ENCODE peak calls at places on chromosomes 16 and 17, in eight cellular contexts. C is breast epithelium, O is lower lobe of right lung, U is brain microvascular endothelial cell, D is tibial artery, L is upper lobe of left lung, Q is neural progenitor cell, I is esophagus squamous epithelium. P is an unnamed sample.
A peak's percentile ranks its signal among the peaks of the same experiment; 100 is the strongest.

GRCh38 chr17:81057079-81057730 is 22.3 kb downstream of the BAIAP2 start:
- DNase-seq in C (peak; percentile 73), O (peak; percentile 87), U (no peak), D (no peak), L (peak; percentile 89), Q (peak; percentile 43), I (no peak), P (no peak)

GRCh38 chr17:12415031-12415430 is 250.7 kb upstream of the MYOCD start:
- DNase-seq in C (no peak), O (no peak), U (peak; percentile 88), D (no peak), L (no peak), Q (no peak), I (no peak), P (no peak)

GRCh38 chr17:49002331-49002730 is 5.1 kb downstream of the IGF2BP1 start:
- DNase-seq in C (no peak), O (no peak), U (no peak), D (no peak), L (no peak), Q (no peak), I (no peak), P (no peak)

GRCh38 chr17:40309938-40310510 is 1.0 kb downstream of the RARA start:
- DNase-seq in C (no peak), O (no peak), U (no peak), D (no peak), L (no peak), Q (no peak), I (no peak), P (no peak)

GRCh38 chr17:77107506-77108433 is 33.0 kb upstream of the SEC14L1 start:
- DNase-seq in C (no peak), O (no peak), U (peak; percentile 43), D (no peak), L (no peak), Q (no peak), I (no peak), P (no peak)

GRCh38 chr17:6546069-6546718 is 10.2 kb downstream of the PITPNM3 start:
- DNase-seq in C (no peak), O (no peak), U (peak; percentile 48), D (no peak), L (no peak), Q (no peak), I (no peak), P (no peak)

GRCh38 chr17:6480325-6480675 is 36.0 kb downstream of the PIMREG start:
- DNase-seq in C (no peak), O (no peak), U (no peak), D (no peak), L (no peak), Q (peak; percentile 37), I (no peak), P (no peak)

GRCh38 chr17:50626037-50626574 is 8.6 kb upstream of the ABCC3 start:
- DNase-seq in C (peak; percentile 71), O (peak; percentile 69), U (peak; percentile 51), D (peak; percentile 83), L (peak; percentile 67), Q (peak; percentile 92), I (no peak), P (peak; percentile 49)

GRCh38 chr17:27657620-27658019 is 26.6 kb downstream of the LGALS9 start:
- DNase-seq in C (no peak), O (no peak), U (peak; percentile 16), D (no peak), L (no peak), Q (peak; percentile 51), I (no peak), P (no peak)

GRCh38 chr17:5000237-5000639 is 2.5 kb downstream of the KIF1C start:
- DNase-seq in C (no peak), O (peak; percentile 75), U (no peak), D (peak; percentile 94), L (peak; percentile 79), Q (no peak), I (no peak), P (no peak)

GRCh38 chr17:41338961-41339485 is 11.6 kb downstream of the KRT33A start:
- DNase-seq in C (no peak), O (no peak), U (no peak), D (no peak), L (no peak), Q (no peak), I (no peak), P (peak; percentile 62)

GRCh38 chr17:12568358-12569251 is 97.1 kb upstream of the MYOCD start:
- DNase-seq in C (no peak), O (no peak), U (no peak), D (no peak), L (no peak), Q (no peak), I (no peak), P (no peak)

GRCh38 chr16:79213214-79213613 is 387.3 kb downstream of the MAF start:
- DNase-seq in C (no peak), O (no peak), U (no peak), D (no peak), L (no peak), Q (no peak), I (no peak), P (no peak)

GRCh38 chr17:16262201-16262600 is 45.2 kb downstream of the PIGL start:
- DNase-seq in C (no peak), O (no peak), U (no peak), D (no peak), L (no peak), Q (no peak), I (no peak), P (no peak)

GRCh38 chr17:38739305-38739704 is 8.8 kb downstream of the PCGF2 start:
- DNase-seq in C (no peak), O (no peak), U (no peak), D (no peak), L (no peak), Q (no peak), I (no peak), P (no peak)

GRCh38 chr16:637081-638018 is 1.2 kb upstream of the METTL26 start:
- DNase-seq in C (peak; percentile 96), O (peak; percentile 91), U (peak; percentile 73), D (peak; percentile 94), L (peak; percentile 91), Q (peak; percentile 73), I (no peak), P (no peak)
- H3K27ac ChIP-seq in C (peak overlapping the region; percentile 93), O (peak overlapping the region; percentile 92), U (no peak overlapping the region), D (peak overlapping the region; percentile 97), L (peak overlapping the region; percentile 99), Q (no peak overlapping the region), I (peak overlapping the region; percentile 99), P (peak overlapping the region; percentile 82)

GRCh38 chr17:354651-355556 is 2.3 kb upstream of the RPH3AL start:
- DNase-seq in C (no peak), O (no peak), U (no peak), D (no peak), L (peak; percentile 56), Q (no peak), I (no peak), P (no peak)
- TF ChIP-seq CTCF in C (no peak), O (no peak), U (no peak), D (no peak), L (no peak), Q (no peak), I (no peak), P (no peak)

GRCh38 chr16:89363621-89364393 is 126.6 kb downstream of the ANKRD11 start:
- DNase-seq in C (no peak), O (no peak), U (peak; percentile 82), D (no peak), L (peak; percentile 84), Q (peak; percentile 48), I (no peak), P (no peak)

GRCh38 chr16:89364603-89365002 is 125.8 kb downstream of the ANKRD11 start:
- DNase-seq in C (no peak), O (no peak), U (no peak), D (no peak), L (no peak), Q (no peak), I (no peak), P (no peak)

GRCh38 chr16:89359296-89360147 is 130.8 kb downstream of the ANKRD11 start:
- DNase-seq in C (no peak), O (no peak), U (no peak), D (peak; percentile 75), L (no peak), Q (no peak), I (no peak), P (no peak)

GRCh38 chr16:89360760-89361435 is 129.5 kb downstream of the ANKRD11 start:
- DNase-seq in C (no peak), O (no peak), U (no peak), D (no peak), L (peak; percentile 43), Q (no peak), I (no peak), P (peak; percentile 77)

GRCh38 chr16:89361756-89362155 is 128.6 kb downstream of the ANKRD11 start:
- DNase-seq in C (no peak), O (no peak), U (no peak), D (no peak), L (no peak), Q (no peak), I (no peak), P (no peak)
- H3K27ac ChIP-seq in C (peak overlapping the region; percentile 40), O (peak overlapping the region; percentile 41), U (no peak overlapping the region), D (no peak overlapping the region), L (peak overlapping the region; percentile 41), Q (no peak overlapping the region), I (peak overlapping the region; percentile 81), P (peak overlapping the region; percentile 36)

GRCh38 chr16:87344931-87345631 is 27.9 kb upstream of the C16orf95 start:
- DNase-seq in C (no peak), O (peak; percentile 65), U (no peak), D (no peak), L (peak; percentile 75), Q (no peak), I (no peak), P (peak; percentile 57)

GRCh38 chr16:87344165-87344930 is 27.2 kb upstream of the C16orf95 start:
- DNase-seq in C (no peak), O (no peak), U (no peak), D (no peak), L (no peak), Q (no peak), I (no peak), P (no peak)

GRCh38 chr16:87343753-87344050 is 26.5 kb upstream of the C16orf95 start:
- DNase-seq in C (no peak), O (no peak), U (no peak), D (no peak), L (no peak), Q (no peak), I (no peak), P (no peak)

GRCh38 chr16:87346517-87347060 is 29.4 kb upstream of the C16orf95 start:
- DNase-seq in C (no peak), O (no peak), U (no peak), D (no peak), L (no peak), Q (no peak), I (no peak), P (no peak)

DNA sequence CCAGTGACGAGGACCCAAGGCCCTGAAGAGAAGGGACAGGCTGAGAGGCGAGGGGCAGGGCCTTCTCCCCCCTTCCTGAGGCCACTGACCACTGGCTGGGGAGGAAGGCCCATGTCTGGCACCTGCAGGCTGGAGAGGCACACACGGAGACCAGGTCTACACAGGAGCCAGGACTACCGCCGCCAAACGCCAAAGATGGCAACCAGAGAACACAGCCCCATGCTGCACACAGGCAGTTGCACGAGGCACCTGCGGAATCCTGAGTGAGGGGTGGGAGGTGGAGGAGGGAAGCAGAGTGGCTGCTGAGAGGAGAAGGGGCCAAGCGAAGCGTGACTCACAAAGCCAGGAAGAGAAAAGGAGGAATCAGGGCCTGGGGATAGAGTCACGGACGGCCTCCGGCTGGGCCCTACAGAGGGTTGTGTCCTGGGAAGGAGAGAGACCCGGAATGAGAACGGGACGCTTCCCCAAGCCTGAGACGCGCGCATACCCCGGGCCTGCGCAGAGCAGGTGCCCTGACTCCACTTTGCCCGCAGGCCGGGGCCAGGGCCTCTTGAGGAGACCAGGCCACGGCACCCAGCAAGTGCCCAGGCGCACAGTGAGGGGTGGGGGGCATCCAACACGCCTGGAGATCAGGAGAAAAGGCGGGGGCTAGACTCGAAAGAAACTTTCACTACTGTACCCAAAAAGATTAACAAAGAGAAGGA is 28.7 kb upstream of the C16orf95 start:
- DNase-seq in C (no peak), O (no peak), U (no peak), D (no peak), L (no peak), Q (peak; percentile 44), I (no peak), P (no peak)
- TF ChIP-seq CTCF in C (no peak), O (no peak), U (no peak), D (no peak), L (no peak), Q (no peak), I (no peak), P (no peak)